ENCODE peak calls at places on chromosomes 4 and X, in five cellular contexts. D is NCI-H1417, K is heart right ventricle, A is NCI-H1092, J is neural crest cell. E is an unnamed sample.
A peak's percentile ranks its signal among the peaks of the same experiment; 100 is the strongest.

GRCh38 chr4:123741906-123742305 is 345.3 kb downstream of the SPRY1 start:
- DNase-seq in D (no peak), K (no peak), A (no peak), J (no peak), E (no peak)

GRCh38 chr4:98517444-98518021 is 140.9 kb downstream of the TSPAN5 start:
- DNase-seq in D (no peak), K (no peak), A (no peak), J (no peak), E (no peak)

GRCh38 chrX:108022491-108023089 is 22.3 kb upstream of the VSIG1 start:
- DNase-seq in D (no peak), K (no peak), A (no peak), J (no peak), E (no peak)

GRCh38 chr4:7651461-7651921 is 216.8 kb upstream of the PSAPL1 start:
- DNase-seq in D (no peak), K (no peak), A (no peak), J (no peak), E (no peak)

GRCh38 chr4:74544655-74545361 is 99.9 kb downstream of the AREG start:
- DNase-seq in D (no peak), K (no peak), A (no peak), J (no peak), E (no peak)

GRCh38 chr4:151553874-151554273 is 144.9 kb downstream of the FHIP1A start:
- DNase-seq in D (no peak), K (no peak), A (no peak), J (no peak), E (no peak)

GRCh38 chr4:78254893-78255292 is 197.8 kb downstream of the FRAS1 start:
- DNase-seq in D (no peak), K (no peak), A (no peak), J (no peak), E (no peak)

GRCh38 chrX:100863326-100863854 is 10.8 kb downstream of the NOX1 start:
- DNase-seq in D (no peak), K (no peak), A (no peak), J (no peak), E (no peak)

GRCh38 chr4:173556398-173557131 is 26.5 kb upstream of the HAND2 start:
- DNase-seq in D (no peak), K (no peak), A (no peak), J (no peak), E (no peak)

GRCh38 chrX:87525771-87526229 is 8.2 kb downstream of the KLHL4 start:
- DNase-seq in D (no peak), K (no peak), A (no peak), J (no peak), E (no peak)

GRCh38 chr4:95524722-95525121 is 24.1 kb downstream of the UNC5C start:
- DNase-seq in D (no peak), K (no peak), A (no peak), J (no peak), E (no peak)

GRCh38 chr4:38131371-38132139 is 171.4 kb downstream of the PTTG2 start:
- DNase-seq in D (no peak), K (no peak), A (no peak), J (no peak), E (no peak)

GRCh38 chr4:7761720-7762119 is 177.9 kb downstream of the AFAP1 start:
- DNase-seq in D (peak; percentile 3), K (peak; percentile 82), A (no peak), J (peak; percentile 68), E (no peak)

GRCh38 chr4:151029537-151029936 is 14.5 kb upstream of the LRBA start:
- DNase-seq in D (no peak), K (no peak), A (no peak), J (no peak), E (no peak)

GRCh38 chr4:134024251-134024650 is 177.3 kb downstream of the PABPC4L start:
- DNase-seq in D (peak; percentile 15), K (no peak), A (no peak), J (no peak), E (no peak)

GRCh38 chrX:2423293-2423692 is 77.5 kb downstream of the DHRSX start:
- DNase-seq in D (no peak), K (no peak), A (no peak), J (no peak), E (no peak)

GRCh38 chr4:178215309-178215708 is 773.1 kb upstream of the AGA start:
- DNase-seq in D (no peak), K (no peak), A (no peak), J (no peak), E (no peak)

GRCh38 chrX:107731831-107732502 is 43.6 kb downstream of the TSC22D3 start:
- DNase-seq in D (peak; percentile 25), K (peak; percentile 87), A (peak; percentile 63), J (no peak), E (peak; percentile 22)

GRCh38 chr4:74374128-74374527 is 9.2 kb downstream of the EREG start:
- DNase-seq in D (no peak), K (no peak), A (no peak), J (no peak), E (no peak)

GRCh38 chrX:101357166-101357795 is 8.7 kb upstream of the TIMM8A start:
- DNase-seq in D (no peak), K (no peak), A (no peak), J (no peak), E (no peak)

GRCh38 chrX:57178605-57179004 is 41.4 kb upstream of the SPIN2A start:
- DNase-seq in D (no peak), K (no peak), A (no peak), J (no peak), E (no peak)

GRCh38 chr4:174036563-174036962 is 246.9 kb downstream of the FBXO8 start:
- DNase-seq in D (no peak), K (peak; percentile 9), A (peak; percentile 73), J (no peak), E (peak; percentile 48)

E was measured in NCI-H1105.